ENCODE peak calls at places on chromosomes 1 and 21, in nine cellular contexts. One of them, this sample, is unnamed.

GRCh38 chr1:58618303-58618702 is 41.3 kb upstream of the TACSTD2 start:
- DNase-seq in heart left ventricle: no peak
- DNase-seq in HepG2: no peak
- DNase-seq in stomach: peak; percentile 70
- DNase-seq in ovary: no peak
- DNase-seq in endothelial cell of umbilical vein: peak; percentile 96
- DNase-seq in esophagus squamous epithelium: peak; percentile 4
- DNase-seq in NB4: peak; percentile 50
- DNase-seq in gastrocnemius medialis: peak; percentile 64
- DNase-seq in this sample: peak; percentile 75

GRCh38 chr1:193614817-193615216 is 428.4 kb upstream of the B3GALT2 start:
- DNase-seq in heart left ventricle: no peak
- DNase-seq in ovary: no peak
- DNase-seq in gastrocnemius medialis: no peak
- DNase-seq in stomach: no peak
- DNase-seq in NB4: no peak
- DNase-seq in endothelial cell of umbilical vein: peak; percentile 81
- DNase-seq in HepG2: no peak
- DNase-seq in esophagus squamous epithelium: no peak
- DNase-seq in this sample: no peak

GRCh38 chr21:15667010-15667409 is 62.8 kb upstream of the USP25 start:
- DNase-seq in ovary: no peak
- DNase-seq in HepG2: no peak
- DNase-seq in heart left ventricle: no peak
- DNase-seq in endothelial cell of umbilical vein: no peak
- DNase-seq in stomach: no peak
- DNase-seq in esophagus squamous epithelium: no peak
- DNase-seq in NB4: no peak
- DNase-seq in gastrocnemius medialis: no peak
- DNase-seq in this sample: no peak

GRCh38 chr1:28955930-28956552 is 41.7 kb downstream of the EPB41 start:
- DNase-seq in stomach: no peak
- DNase-seq in ovary: no peak
- DNase-seq in NB4: no peak
- DNase-seq in heart left ventricle: no peak
- DNase-seq in esophagus squamous epithelium: no peak
- DNase-seq in endothelial cell of umbilical vein: no peak
- DNase-seq in HepG2: no peak
- DNase-seq in gastrocnemius medialis: no peak
- DNase-seq in this sample: no peak

GRCh38 chr1:25037174-25038074 is 107.3 kb upstream of the RUNX3 start:
- DNase-seq in heart left ventricle: peak; percentile 65
- DNase-seq in endothelial cell of umbilical vein: peak; percentile 19
- DNase-seq in esophagus squamous epithelium: no peak
- DNase-seq in ovary: no peak
- DNase-seq in stomach: no peak
- DNase-seq in HepG2: peak; percentile 41
- DNase-seq in gastrocnemius medialis: no peak
- DNase-seq in NB4: peak; percentile 80
- DNase-seq in this sample: peak; percentile 31

GRCh38 chr1:198165927-198166647 is 9.3 kb downstream of the NEK7 start:
- DNase-seq in NB4: no peak
- DNase-seq in esophagus squamous epithelium: no peak
- DNase-seq in HepG2: no peak
- DNase-seq in stomach: no peak
- DNase-seq in gastrocnemius medialis: no peak
- DNase-seq in endothelial cell of umbilical vein: no peak
- DNase-seq in ovary: no peak
- DNase-seq in heart left ventricle: no peak
- DNase-seq in this sample: no peak

GRCh38 chr1:22673486-22674409 is 20.7 kb downstream of the C1QB start:
- DNase-seq in ovary: peak; percentile 42
- DNase-seq in gastrocnemius medialis: no peak
- DNase-seq in heart left ventricle: no peak
- DNase-seq in endothelial cell of umbilical vein: peak; percentile 74
- DNase-seq in HepG2: peak; percentile 12
- DNase-seq in esophagus squamous epithelium: no peak
- DNase-seq in stomach: peak; percentile 48
- DNase-seq in NB4: peak; percentile 38
- DNase-seq in this sample: no peak

GRCh38 chr1:171563675-171564074 is 58.4 kb upstream of the MYOCOS start:
- DNase-seq in NB4: no peak
- DNase-seq in esophagus squamous epithelium: no peak
- DNase-seq in heart left ventricle: no peak
- DNase-seq in HepG2: no peak
- DNase-seq in stomach: no peak
- DNase-seq in gastrocnemius medialis: no peak
- DNase-seq in ovary: no peak
- DNase-seq in endothelial cell of umbilical vein: no peak
- DNase-seq in this sample: no peak

GRCh38 chr1:203402609-203403337 is 51.9 kb upstream of the FMOD start:
- DNase-seq in stomach: no peak
- DNase-seq in heart left ventricle: no peak
- DNase-seq in gastrocnemius medialis: no peak
- DNase-seq in NB4: peak; percentile 72
- DNase-seq in ovary: no peak
- DNase-seq in endothelial cell of umbilical vein: peak; percentile 66
- DNase-seq in esophagus squamous epithelium: no peak
- DNase-seq in HepG2: no peak
- DNase-seq in this sample: no peak

GRCh38 chr1:207050768-207051614 is at the start of gene YOD1:
- DNase-seq in gastrocnemius medialis: peak; percentile 88
- DNase-seq in heart left ventricle: peak; percentile 95
- DNase-seq in endothelial cell of umbilical vein: peak; percentile 91
- DNase-seq in ovary: peak; percentile 96
- DNase-seq in stomach: peak; percentile 95
- DNase-seq in NB4: peak; percentile 87
- DNase-seq in esophagus squamous epithelium: peak; percentile 62
- DNase-seq in HepG2: peak; percentile 86
- DNase-seq in this sample: peak; percentile 98

GRCh38 chr1:185786524-185786923 is 52.3 kb downstream of the HMCN1 start:
- DNase-seq in stomach: no peak
- DNase-seq in gastrocnemius medialis: no peak
- DNase-seq in ovary: no peak
- DNase-seq in heart left ventricle: no peak
- DNase-seq in esophagus squamous epithelium: no peak
- DNase-seq in endothelial cell of umbilical vein: no peak
- DNase-seq in HepG2: no peak
- DNase-seq in NB4: no peak
- DNase-seq in this sample: no peak

GRCh38 chr1:60639287-60639686 is 443.1 kb upstream of the NFIA start:
- DNase-seq in gastrocnemius medialis: no peak
- DNase-seq in stomach: no peak
- DNase-seq in heart left ventricle: no peak
- DNase-seq in ovary: no peak
- DNase-seq in esophagus squamous epithelium: no peak
- DNase-seq in NB4: no peak
- DNase-seq in endothelial cell of umbilical vein: no peak
- DNase-seq in HepG2: no peak
- DNase-seq in this sample: no peak

GRCh38 chr1:9817734-9818133 is 6.0 kb downstream of the CLSTN1 start:
- DNase-seq in endothelial cell of umbilical vein: no peak
- DNase-seq in gastrocnemius medialis: no peak
- DNase-seq in stomach: no peak
- DNase-seq in ovary: no peak
- DNase-seq in HepG2: no peak
- DNase-seq in NB4: no peak
- DNase-seq in heart left ventricle: no peak
- DNase-seq in esophagus squamous epithelium: no peak
- DNase-seq in this sample: no peak

GRCh38 chr21:44598031-44598430 is 2.4 kb upstream of the KRTAP10-7 start:
- DNase-seq in esophagus squamous epithelium: no peak
- DNase-seq in endothelial cell of umbilical vein: no peak
- DNase-seq in HepG2: no peak
- DNase-seq in NB4: no peak
- DNase-seq in gastrocnemius medialis: no peak
- DNase-seq in heart left ventricle: no peak
- DNase-seq in stomach: no peak
- DNase-seq in ovary: no peak
- DNase-seq in this sample: no peak

GRCh38 chr1:111052246-111052645 is 87.6 kb downstream of the DRAM2 start:
- DNase-seq in stomach: no peak
- DNase-seq in gastrocnemius medialis: no peak
- DNase-seq in ovary: no peak
- DNase-seq in endothelial cell of umbilical vein: no peak
- DNase-seq in esophagus squamous epithelium: no peak
- DNase-seq in NB4: no peak
- DNase-seq in HepG2: no peak
- DNase-seq in heart left ventricle: no peak
- DNase-seq in this sample: no peak

GRCh38 chr21:14533555-14534400 is 12.3 kb downstream of the SAMSN1 start:
- DNase-seq in NB4: peak; percentile 57
- DNase-seq in heart left ventricle: no peak
- DNase-seq in gastrocnemius medialis: no peak
- DNase-seq in HepG2: no peak
- DNase-seq in esophagus squamous epithelium: no peak
- DNase-seq in ovary: no peak
- DNase-seq in stomach: no peak
- DNase-seq in endothelial cell of umbilical vein: peak; percentile 77
- DNase-seq in this sample: no peak

GRCh38 chr1:176217461-176218099 is 10.5 kb upstream of the COP1 start:
- DNase-seq in endothelial cell of umbilical vein: no peak
- DNase-seq in gastrocnemius medialis: no peak
- DNase-seq in stomach: no peak
- DNase-seq in ovary: no peak
- DNase-seq in heart left ventricle: no peak
- DNase-seq in HepG2: no peak
- DNase-seq in NB4: no peak
- DNase-seq in esophagus squamous epithelium: no peak
- DNase-seq in this sample: no peak

GRCh38 chr1:211267204-211267857 is 8.2 kb downstream of the RCOR3 start:
- DNase-seq in HepG2: no peak
- DNase-seq in stomach: no peak
- DNase-seq in gastrocnemius medialis: no peak
- DNase-seq in endothelial cell of umbilical vein: no peak
- DNase-seq in NB4: peak; percentile 55
- DNase-seq in heart left ventricle: no peak
- DNase-seq in esophagus squamous epithelium: no peak
- DNase-seq in ovary: no peak
- DNase-seq in this sample: no peak
- TF ChIP-seq POLR2A in HepG2: no peak
- TF ChIP-seq POLR2A in stomach: no peak
- TF ChIP-seq POLR2A in gastrocnemius medialis: no peak
- TF ChIP-seq POLR2A in endothelial cell of umbilical vein: no peak
- TF ChIP-seq POLR2A in NB4: no peak
- TF ChIP-seq POLR2A in heart left ventricle: no peak
- TF ChIP-seq POLR2A in esophagus squamous epithelium: no peak
- TF ChIP-seq POLR2A in ovary: no peak
- TF ChIP-seq POLR2A in this sample: no peak

GRCh38 chr1:150295476-150295875 is 1.8 kb downstream of the MRPS21 start:
- DNase-seq in gastrocnemius medialis: no peak
- DNase-seq in esophagus squamous epithelium: no peak
- DNase-seq in endothelial cell of umbilical vein: no peak
- DNase-seq in NB4: no peak
- DNase-seq in stomach: no peak
- DNase-seq in heart left ventricle: no peak
- DNase-seq in HepG2: no peak
- DNase-seq in ovary: no peak
- DNase-seq in this sample: no peak

GRCh38 chr1:150288822-150289221 is 4.8 kb upstream of the MRPS21 start:
- DNase-seq in esophagus squamous epithelium: no peak
- DNase-seq in stomach: no peak
- DNase-seq in NB4: no peak
- DNase-seq in HepG2: no peak
- DNase-seq in gastrocnemius medialis: no peak
- DNase-seq in heart left ventricle: no peak
- DNase-seq in ovary: no peak
- DNase-seq in endothelial cell of umbilical vein: no peak
- DNase-seq in this sample: no peak

GRCh38 chr1:150288382-150288781 is 5.3 kb upstream of the MRPS21 start:
- DNase-seq in endothelial cell of umbilical vein: no peak
- DNase-seq in NB4: no peak
- DNase-seq in esophagus squamous epithelium: no peak
- DNase-seq in stomach: no peak
- DNase-seq in ovary: no peak
- DNase-seq in gastrocnemius medialis: no peak
- DNase-seq in heart left ventricle: no peak
- DNase-seq in HepG2: no peak
- DNase-seq in this sample: no peak

DNA sequence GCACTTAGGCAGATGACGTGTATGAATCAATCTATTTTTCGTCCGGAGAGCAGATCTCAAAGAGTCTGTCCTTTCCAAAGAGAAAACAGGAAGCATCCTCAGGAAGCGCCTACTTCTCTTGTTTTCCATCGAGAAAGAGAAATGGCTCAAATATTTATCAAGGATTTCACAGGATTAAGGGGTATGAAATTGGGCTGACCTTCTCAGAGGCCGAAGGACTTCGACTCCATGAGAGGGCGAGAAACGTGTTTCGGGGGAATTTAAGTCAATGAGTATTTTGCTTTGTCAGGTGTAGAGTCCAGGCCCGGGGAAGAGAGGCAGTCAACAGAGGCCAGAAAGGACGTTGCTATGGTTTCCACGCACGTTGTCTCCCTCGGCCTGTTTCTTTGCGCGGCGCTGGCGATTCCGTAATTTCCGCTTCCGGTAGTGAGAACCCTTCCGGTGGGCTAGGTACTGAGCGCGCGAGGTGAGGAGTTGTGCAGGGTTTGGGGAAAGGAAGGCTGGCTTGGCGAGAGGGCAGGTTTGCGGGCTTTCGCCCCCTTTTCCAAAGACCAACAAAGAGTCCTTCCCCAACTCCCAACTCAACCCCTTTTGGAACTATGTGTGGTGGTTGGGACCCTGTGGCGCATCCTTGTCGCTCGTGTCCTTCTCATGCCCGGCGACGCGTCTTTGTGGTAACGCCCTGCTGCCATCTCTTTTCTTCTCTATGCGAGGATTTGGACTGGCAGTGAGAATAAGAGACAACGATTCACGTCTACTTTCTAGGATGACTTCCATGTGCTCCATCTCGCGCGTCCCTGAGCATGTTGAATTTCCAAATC is at the start of gene MRPS21:
- DNase-seq in gastrocnemius medialis: peak; percentile 90
- DNase-seq in ovary: peak; percentile 92
- DNase-seq in heart left ventricle: peak; percentile 92
- DNase-seq in NB4: peak; percentile 94
- DNase-seq in HepG2: peak; percentile 94
- DNase-seq in endothelial cell of umbilical vein: peak; percentile 94
- DNase-seq in stomach: peak; percentile 86
- DNase-seq in esophagus squamous epithelium: peak; percentile 36
- DNase-seq in this sample: peak; percentile 97
- TF ChIP-seq POLR2A in gastrocnemius medialis: peak; percentile 78
- TF ChIP-seq POLR2A in ovary: peak; percentile 94
- TF ChIP-seq POLR2A in heart left ventricle: peak; percentile 53
- TF ChIP-seq POLR2A in NB4: peak; percentile 95
- TF ChIP-seq POLR2A in HepG2: peak; percentile 96
- TF ChIP-seq POLR2A in endothelial cell of umbilical vein: peak; percentile 94
- TF ChIP-seq POLR2A in stomach: peak; percentile 28
- TF ChIP-seq POLR2A in esophagus squamous epithelium: peak; percentile 76
- TF ChIP-seq POLR2A in this sample: peak; percentile 42

GRCh38 chr21:38768385-38769071 is 37.2 kb upstream of the ETS2 start:
- DNase-seq in endothelial cell of umbilical vein: no peak
- DNase-seq in ovary: no peak
- DNase-seq in stomach: no peak
- DNase-seq in esophagus squamous epithelium: no peak
- DNase-seq in HepG2: no peak
- DNase-seq in gastrocnemius medialis: no peak
- DNase-seq in heart left ventricle: no peak
- DNase-seq in NB4: no peak
- DNase-seq in this sample: no peak
- TF ChIP-seq POLR2A in endothelial cell of umbilical vein: no peak
- TF ChIP-seq POLR2A in ovary: no peak
- TF ChIP-seq POLR2A in stomach: no peak
- TF ChIP-seq POLR2A in esophagus squamous epithelium: no peak
- TF ChIP-seq POLR2A in HepG2: no peak
- TF ChIP-seq POLR2A in gastrocnemius medialis: no peak
- TF ChIP-seq POLR2A in heart left ventricle: no peak
- TF ChIP-seq POLR2A in NB4: no peak
- TF ChIP-seq POLR2A in this sample: no peak

GRCh38 chr1:3312894-3313578 is 141.4 kb upstream of the ARHGEF16 start:
- DNase-seq in gastrocnemius medialis: peak; percentile 79
- DNase-seq in heart left ventricle: peak; percentile 94
- DNase-seq in ovary: peak; percentile 95
- DNase-seq in esophagus squamous epithelium: no peak
- DNase-seq in HepG2: peak; percentile 65
- DNase-seq in endothelial cell of umbilical vein: peak; percentile 78
- DNase-seq in stomach: peak; percentile 88
- DNase-seq in NB4: peak; percentile 88
- DNase-seq in this sample: peak; percentile 96
- TF ChIP-seq POLR2A in gastrocnemius medialis: no peak
- TF ChIP-seq POLR2A in heart left ventricle: peak; percentile 41
- TF ChIP-seq POLR2A in ovary: no peak
- TF ChIP-seq POLR2A in esophagus squamous epithelium: peak; percentile 11
- TF ChIP-seq POLR2A in HepG2: peak; percentile 28
- TF ChIP-seq POLR2A in endothelial cell of umbilical vein: no peak
- TF ChIP-seq POLR2A in stomach: no peak
- TF ChIP-seq POLR2A in NB4: no peak
- TF ChIP-seq POLR2A in this sample: peak; percentile 68

This sample was measured in adrenal gland.